ENCODE peak calls at places on chromosomes 2 and 18, in five cellular contexts. H, C, N, J and P are unnamed samples.

GRCh38 chr2:79437416-79438281 is 75.2 kb upstream of the CTNNA2 start:
- DNase-seq in C (peak; percentile 60), N (no peak), H (no peak), J (no peak), P (no peak)

GRCh38 chr18:48974304-48975220 is 23.8 kb upstream of the SMAD7 start:
- DNase-seq in H (no peak), C (no peak), N (peak; percentile 59), J (no peak), P (no peak)

GRCh38 chr18:23196119-23197004 is 61.1 kb downstream of the CABLES1 start:
- DNase-seq in N (no peak), H (no peak), C (no peak), J (no peak), P (no peak)

GRCh38 chr2:152825834-152826233 is 107.4 kb downstream of the ARL6IP6 start:
- DNase-seq in N (no peak), H (peak; percentile 24), C (no peak), J (no peak), P (peak; percentile 93)

GRCh38 chr2:165452327-165452726 is 17.2 kb upstream of the CSRNP3 start:
- DNase-seq in N (no peak), H (no peak), J (no peak), C (no peak), P (no peak)

GRCh38 chr2:238814815-238815214 is 33.1 kb upstream of the TWIST2 start:
- DNase-seq in N (no peak), J (no peak), C (no peak), H (no peak), P (no peak)

GRCh38 chr2:19350678-19351401 is 7.6 kb downstream of the OSR1 start:
- DNase-seq in J (no peak), H (no peak), C (no peak), N (no peak), P (no peak)

GRCh38 chr2:164617466-164617865 is 3.8 kb downstream of the GRB14 start:
- DNase-seq in C (peak; percentile 52), H (no peak), J (no peak), N (no peak), P (peak; percentile 35)

GRCh38 chr2:234950730-234951385 is 959 bp upstream of the SH3BP4 start:
- DNase-seq in J (no peak), H (peak; percentile 64), N (peak; percentile 46), C (no peak), P (peak; percentile 75)

GRCh38 chr2:178008636-178009289 is 63.8 kb downstream of the PDE11A start:
- DNase-seq in J (no peak), N (no peak), C (no peak), H (peak; percentile 65), P (peak; percentile 57)

GRCh38 chr2:85704800-85705679 is 10.9 kb downstream of the GNLY start:
- DNase-seq in N (no peak), H (no peak), J (no peak), C (no peak), P (no peak)

GRCh38 chr2:158154596-158154995 is 52.9 kb downstream of the UPP2 start:
- DNase-seq in N (no peak), C (no peak), J (no peak), H (no peak), P (no peak)

GRCh38 chr2:14530506-14530905 is 102.0 kb upstream of the LRATD1 start:
- DNase-seq in N (no peak), J (no peak), C (no peak), H (peak; percentile 63), P (peak; percentile 16)

GRCh38 chr2:36785179-36785795 is 88.8 kb downstream of the VIT start:
- DNase-seq in C (peak; percentile 66), H (peak; percentile 57), N (peak; percentile 80), J (peak; percentile 65), P (peak; percentile 65)

GRCh38 chr2:186559848-186560247 is 30.0 kb upstream of the ITGAV start:
- DNase-seq in H (no peak), J (no peak), N (no peak), C (no peak), P (no peak)

GRCh38 chr2:173181982-173182381 is 106.3 kb downstream of the MAP3K20 start:
- DNase-seq in N (no peak), J (no peak), C (no peak), H (no peak), P (no peak)

GRCh38 chr2:100882645-100883613 is 63.0 kb downstream of the NPAS2 start:
- DNase-seq in N (no peak), J (peak; percentile 96), C (peak; percentile 98), H (peak; percentile 38), P (no peak)

GRCh38 chr2:240395896-240396622 is 39.4 kb upstream of the GPC1 start:
- DNase-seq in C (no peak), N (peak; percentile 23), J (no peak), H (no peak), P (no peak)

GRCh38 chr2:1858733-1859132 is 114.4 kb upstream of the PXDN start:
- DNase-seq in J (no peak), N (no peak), C (no peak), H (no peak), P (no peak)

GRCh38 chr2:1855150-1855549 is 110.8 kb upstream of the PXDN start:
- DNase-seq in H (no peak), N (no peak), C (no peak), J (no peak), P (no peak)

GRCh38 chr2:1856922-1857321 is 112.6 kb upstream of the PXDN start:
- DNase-seq in H (peak; percentile 28), C (no peak), J (no peak), N (no peak), P (peak; percentile 11)

GRCh38 chr2:1856481-1856880 is 112.2 kb upstream of the PXDN start:
- DNase-seq in J (no peak), N (no peak), H (no peak), C (no peak), P (no peak)

GRCh38 chr2:1854747-1855146 is 110.4 kb upstream of the PXDN start:
- DNase-seq in J (no peak), N (no peak), H (peak; percentile 11), C (no peak), P (peak; percentile 17)
- TF ChIP-seq CTCF in J (peak; percentile 35), N (no peak), H (peak; percentile 43), C (peak; percentile 23), P (peak; percentile 40)

DNA sequence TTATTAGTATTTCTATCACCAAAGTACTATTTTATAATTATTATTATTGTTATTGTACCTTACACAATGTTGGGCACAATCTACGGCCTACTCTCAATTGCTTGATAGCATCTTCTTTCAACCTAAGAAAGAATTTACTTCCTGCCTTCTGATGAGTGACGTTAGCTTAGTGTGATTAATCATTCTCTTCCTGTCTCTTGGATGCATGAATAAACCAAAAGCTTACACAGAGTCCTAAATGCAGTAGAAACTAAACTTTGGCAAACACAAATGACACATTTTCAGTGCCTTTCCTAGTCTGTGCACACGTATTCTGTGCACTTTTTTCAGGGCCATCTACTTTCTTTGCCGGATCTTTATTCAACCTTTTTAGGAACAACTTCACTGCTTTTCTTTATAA is 19.2 kb downstream of the TRAK2 start:
- DNase-seq in C (no peak), J (peak; percentile 32), H (peak; percentile 64), N (no peak), P (peak; percentile 62)
- H3K4me3 ChIP-seq in C (no peak overlapping the region), J (no peak overlapping the region), H (no peak overlapping the region), N (no peak overlapping the region), P (no peak overlapping the region)

DNA sequence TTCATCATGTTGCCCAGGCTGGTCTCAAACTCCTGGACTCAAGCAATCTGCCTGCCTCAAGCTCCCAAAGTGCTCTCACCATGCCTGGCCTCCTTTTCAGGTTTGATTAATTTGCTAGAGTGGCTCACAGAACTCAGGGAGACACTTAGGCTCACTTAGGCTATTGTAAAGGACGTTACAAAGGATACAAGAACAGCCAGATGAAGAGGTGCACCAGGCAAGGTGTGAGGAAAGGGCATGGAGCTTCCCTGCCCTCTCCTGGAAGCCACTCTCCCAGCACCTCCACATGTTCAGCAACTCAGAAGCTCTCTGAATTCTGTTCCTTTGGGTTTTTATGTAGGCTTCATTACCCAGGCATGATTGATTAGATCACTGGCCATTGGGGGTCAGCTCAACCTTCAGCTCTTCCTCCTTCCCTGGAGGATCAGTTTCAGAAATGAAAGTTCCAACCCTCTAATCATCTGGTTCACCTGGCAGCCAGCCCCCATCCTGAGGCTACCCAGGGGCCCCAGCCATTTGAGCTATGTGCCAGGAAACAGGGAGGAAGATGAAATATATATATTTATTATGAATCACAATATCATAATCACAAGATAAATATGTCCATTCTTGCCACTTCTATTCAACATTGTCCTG is 78.7 kb upstream of the RGPD5 start:
- DNase-seq in N (no peak), J (peak; percentile 76), H (no peak), C (no peak), P (peak; percentile 27)
- TF ChIP-seq CTCF in N (no peak), J (peak; percentile 98), H (peak; percentile 13), C (peak; percentile 70), P (peak; percentile 63)

GRCh38 chr2:207681431-207681830 is 30.0 kb upstream of the CCNYL1 start:
- DNase-seq in C (no peak), J (no peak), N (no peak), H (no peak), P (no peak)
- H3K4me3 ChIP-seq in C (peak overlapping the region; percentile 51), J (no peak overlapping the region), N (no peak overlapping the region), H (no peak overlapping the region), P (no peak overlapping the region)

GRCh38 chr2:230762317-230762896 is 49.8 kb downstream of the CAB39 start:
- DNase-seq in N (no peak), J (peak; percentile 65), C (no peak), H (no peak), P (no peak)
- TF ChIP-seq CTCF in N (no peak), J (peak; percentile 75), C (peak; percentile 51), H (peak; percentile 45), P (peak; percentile 48)

GRCh38 chr2:24489942-24490673 is 946 bp upstream of the NCOA1 start:
- DNase-seq in J (peak; percentile 49), N (no peak), C (peak; percentile 84), H (peak; percentile 46), P (peak; percentile 33)
- H3K4me3 ChIP-seq in J (peak overlapping the region; percentile 90), N (peak overlapping the region; percentile 95), C (peak overlapping the region; percentile 55), H (peak overlapping the region; percentile 94), P (peak overlapping the region; percentile 52)

GRCh38 chr18:75691483-75691882 is 264.0 kb upstream of the SMIM21 start:
- DNase-seq in H (no peak), J (no peak), N (no peak), C (no peak), P (no peak)
- TF ChIP-seq CTCF in H (no peak), J (no peak), N (no peak), C (no peak), P (no peak)